ENCODE peak calls at places on chromosome X, in eight cellular contexts. K is IMR-90, S is heart left ventricle, Q is transverse colon, G is right lobe of liver, C is uterus, Y is stomach, H is thyroid gland. A is an unnamed sample.

GRCh38 chrX:63503541-63503940 is 152.4 kb upstream of the SPIN4 start:
- DNase-seq in K (peak; percentile 20), S (no peak), Q (no peak), G (no peak), C (no peak), Y (no peak), H (no peak), A (no peak)

GRCh38 chrX:104315555-104315954 is 60.8 kb upstream of the ESX1 start:
- DNase-seq in K (peak; percentile 69), S (no peak), Q (no peak), G (no peak), C (no peak), Y (no peak), H (no peak), A (no peak)

GRCh38 chrX:39729834-39730670 is 367.7 kb downstream of the BCOR start:
- DNase-seq in K (no peak), S (no peak), Q (no peak), G (no peak), C (no peak), Y (no peak), H (no peak), A (no peak)

GRCh38 chrX:140157143-140157542 is 191.8 kb upstream of the CXorf66 start:
- DNase-seq in K (no peak), S (no peak), Q (no peak), G (no peak), C (no peak), Y (no peak), H (no peak), A (no peak)

GRCh38 chrX:2614911-2615310 is 76.2 kb upstream of the CD99 start:
- DNase-seq in K (peak; percentile 83), S (no peak), Q (no peak), G (no peak), C (no peak), Y (no peak), H (no peak), A (no peak)

GRCh38 chrX:34063616-34064015 is 68.5 kb downstream of the FAM47A start:
- DNase-seq in K (no peak), S (no peak), Q (no peak), G (no peak), C (no peak), Y (no peak), H (no peak), A (no peak)

GRCh38 chrX:140724337-140725105 is 15.0 kb downstream of the LINC00632 start:
- DNase-seq in K (no peak), S (no peak), Q (no peak), G (no peak), C (no peak), Y (no peak), H (no peak), A (no peak)

GRCh38 chrX:84046403-84046984 is 141.5 kb downstream of the RPS6KA6 start:
- DNase-seq in K (peak; percentile 38), S (no peak), Q (no peak), G (no peak), C (no peak), Y (peak; percentile 31), H (peak; percentile 25), A (no peak)

GRCh38 chrX:111857534-111857933 is 18.4 kb upstream of the TRPC5OS start:
- DNase-seq in K (no peak), S (no peak), Q (no peak), G (no peak), C (no peak), Y (no peak), H (no peak), A (no peak)

GRCh38 chrX:150983526-150984163 is 510 bp downstream of the HMGB3 start:
- DNase-seq in K (no peak), S (no peak), Q (no peak), G (no peak), C (no peak), Y (no peak), H (no peak), A (no peak)

GRCh38 chrX:135516376-135516775 is 4.1 kb upstream of the INTS6L start:
- DNase-seq in K (no peak), S (no peak), Q (no peak), G (no peak), C (no peak), Y (no peak), H (no peak), A (no peak)

GRCh38 chrX:96435636-96436035 is 249.0 kb upstream of the DIAPH2 start:
- DNase-seq in K (peak; percentile 13), S (no peak), Q (no peak), G (no peak), C (no peak), Y (no peak), H (no peak), A (no peak)

GRCh38 chrX:119646515-119646914 is 40.3 kb upstream of the NKRF start:
- DNase-seq in K (no peak), S (no peak), Q (no peak), G (no peak), C (no peak), Y (no peak), H (no peak), A (no peak)

GRCh38 chrX:119647089-119647488 is 40.9 kb upstream of the NKRF start:
- DNase-seq in K (no peak), S (no peak), Q (no peak), G (no peak), C (no peak), Y (no peak), H (no peak), A (no peak)

GRCh38 chrX:119647552-119648420 is 41.6 kb upstream of the NKRF start:
- DNase-seq in K (no peak), S (no peak), Q (no peak), G (no peak), C (no peak), Y (no peak), H (no peak), A (no peak)

GRCh38 chrX:119643696-119644095 is 37.5 kb upstream of the NKRF start:
- DNase-seq in K (no peak), S (no peak), Q (no peak), G (no peak), C (no peak), Y (no peak), H (no peak), A (no peak)

DNA sequence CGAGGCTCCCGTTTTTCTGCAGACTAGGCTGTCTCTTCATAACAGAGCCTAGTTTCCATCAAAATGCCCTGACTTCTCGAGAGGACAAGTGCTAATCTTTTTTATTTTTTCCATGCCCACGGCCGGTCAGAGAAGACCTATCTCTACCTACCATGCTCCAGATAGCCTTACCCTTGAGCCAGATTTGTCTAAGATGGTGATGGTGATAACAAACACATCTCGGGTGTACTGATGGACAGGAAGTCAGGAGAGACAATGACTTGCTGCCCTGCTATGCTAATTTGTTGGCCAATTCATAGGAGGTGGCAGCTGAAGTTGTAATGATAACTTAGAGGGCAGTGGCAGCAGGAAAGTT is 42.2 kb upstream of the NKRF start:
- DNase-seq in K (no peak), S (no peak), Q (no peak), G (no peak), C (no peak), Y (no peak), H (no peak), A (no peak)
- H3K4me3 ChIP-seq in K (no peak overlapping the region), S (no peak overlapping the region), Q (no peak overlapping the region), G (no peak overlapping the region), C (no peak overlapping the region), Y (no peak overlapping the region), H (no peak overlapping the region), A (no peak overlapping the region)

DNA sequence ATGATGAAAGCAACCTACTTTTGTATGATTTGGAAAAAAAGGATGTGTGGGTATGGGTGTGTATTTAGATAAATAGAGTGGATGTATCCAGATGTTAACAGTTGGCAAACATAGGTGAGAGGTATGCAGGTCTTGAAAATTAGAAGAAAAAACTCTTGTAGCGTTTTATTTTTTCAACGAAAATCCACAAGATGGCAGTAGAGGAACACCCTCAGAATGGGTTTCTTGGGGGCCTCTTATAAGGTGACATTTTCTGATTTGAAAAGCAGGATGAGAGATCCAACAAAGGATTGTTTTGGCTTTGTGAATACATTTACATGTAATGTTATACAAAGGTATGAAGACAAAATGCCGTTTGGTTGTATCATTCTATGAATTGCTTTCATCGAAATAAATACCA is 68.3 kb downstream of the FMR1NB start:
- DNase-seq in K (peak; percentile 18), S (no peak), Q (no peak), G (no peak), C (no peak), Y (no peak), H (no peak), A (no peak)
- TF ChIP-seq CTCF in K (peak; percentile 63), S (peak; percentile 31), Q (peak; percentile 51), G (peak; percentile 63), C (peak; percentile 29), Y (no peak), H (no peak), A (no peak)

DNA sequence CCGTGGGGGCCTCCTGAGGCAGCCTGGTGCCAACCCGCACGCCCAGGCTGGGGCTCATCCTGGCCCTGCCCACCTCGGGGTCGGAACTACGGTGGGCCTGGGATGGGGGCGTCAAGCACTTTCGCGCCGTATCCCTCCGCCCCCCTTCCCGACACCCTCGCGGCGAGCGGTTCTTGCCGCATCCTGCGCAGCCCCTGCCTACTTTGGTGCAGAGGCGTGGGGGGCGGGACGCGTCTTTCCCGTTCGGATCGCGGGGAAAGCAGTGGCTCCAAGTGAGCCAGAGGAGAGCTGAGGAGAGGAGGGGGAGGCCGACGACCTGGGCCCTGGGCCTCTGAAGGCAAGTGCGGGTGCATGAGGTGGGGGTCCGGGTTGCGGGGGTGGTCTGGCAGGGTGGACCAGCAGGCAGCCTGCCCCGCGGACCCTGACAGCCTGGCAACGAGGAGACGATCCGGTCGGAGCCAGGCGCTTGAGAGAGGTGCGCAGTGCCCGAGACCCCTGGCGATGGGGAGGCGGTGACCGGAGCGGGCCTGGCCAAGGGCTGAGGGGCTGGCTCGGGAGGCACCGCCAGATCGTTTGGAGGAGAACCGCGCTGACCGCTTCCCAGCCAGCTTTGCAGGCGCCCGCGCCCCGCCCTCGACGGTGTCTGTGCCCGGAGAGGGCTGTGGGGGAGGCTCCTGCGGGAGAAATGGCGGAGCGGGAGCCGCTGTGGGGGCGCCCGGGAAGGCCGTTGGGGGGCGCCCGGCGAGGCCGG is at the start of gene GPRASP2:
- DNase-seq in K (no peak), S (peak; percentile 59), Q (peak; percentile 38), G (peak; percentile 69), C (peak; percentile 61), Y (peak; percentile 48), H (peak; percentile 58), A (peak; percentile 88)
- TF ChIP-seq POLR2A in K (no peak), S (no peak), Q (no peak), G (no peak), C (peak; percentile 18), Y (no peak), H (no peak), A (no peak)

GRCh38 chrX:118221733-118222132 is 105.1 kb upstream of the KLHL13 start:
- DNase-seq in K (no peak), S (no peak), Q (no peak), G (no peak), C (no peak), Y (no peak), H (no peak), A (no peak)
- H3K4me3 ChIP-seq in K (no peak overlapping the region), S (no peak overlapping the region), Q (no peak overlapping the region), G (no peak overlapping the region), C (no peak overlapping the region), Y (no peak overlapping the region), H (no peak overlapping the region), A (no peak overlapping the region)

GRCh38 chrX:5788930-5789329 is 439.7 kb downstream of the NLGN4X start:
- DNase-seq in K (no peak), S (no peak), Q (no peak), G (no peak), C (no peak), Y (no peak), H (no peak), A (no peak)
- TF ChIP-seq CTCF in K (no peak), S (no peak), Q (no peak), G (no peak), C (no peak), Y (no peak), H (no peak), A (no peak)

GRCh38 chrX:152941328-152942111 is 43.7 kb downstream of the ZNF185 start:
- DNase-seq in K (peak; percentile 89), S (peak; percentile 93), Q (peak; percentile 92), G (peak; percentile 89), C (peak; percentile 91), Y (peak; percentile 92), H (peak; percentile 91), A (peak; percentile 84)
- TF ChIP-seq POLR2A in K (peak; percentile 26), S (no peak), Q (no peak), G (no peak), C (peak; percentile 26), Y (no peak), H (no peak), A (no peak)

A was measured in lower leg skin.